ENCODE peak calls at places on chromosomes 3 and 15, in six cellular contexts. O is activated gamma-delta T cell treated with anti-CD3 and anti-CD28 coated beads, Interleukin-2, amount 50 U/mL, for 16 hours; J is substantia nigra; A is NCI-H2029; P is neural crest cell; L is MV-4-11. Y is an unnamed sample.

GRCh38 chr3:10757021-10757820 is 58.8 kb upstream of the SLC6A11 start:
- DNase-seq in J (no peak), P (no peak), A (no peak), L (no peak), O (no peak), Y (peak; percentile 65)

GRCh38 chr15:20348291-20348899 is 193.2 kb downstream of the GOLGA6L6 start:
- DNase-seq in O (no peak), L (no peak), J (no peak), P (no peak), A (no peak), Y (peak; percentile 83)

GRCh38 chr3:184582583-184582982 is 21.0 kb downstream of the EPHB3 start:
- DNase-seq in P (no peak), J (peak; percentile 43), A (no peak), L (peak; percentile 48), O (no peak), Y (no peak)

GRCh38 chr15:52797625-52798501 is 7.7 kb upstream of the ONECUT1 start:
- DNase-seq in O (no peak), P (no peak), J (no peak), A (no peak), L (no peak), Y (no peak)

GRCh38 chr3:69200384-69201068 is 78.1 kb upstream of the LMOD3 start:
- DNase-seq in O (no peak), L (no peak), J (no peak), P (no peak), A (peak; percentile 64), Y (peak; percentile 40)

GRCh38 chr3:123559040-123559861 is 25.6 kb downstream of the HACD2 start:
- DNase-seq in O (no peak), P (no peak), L (peak; percentile 24), J (no peak), A (peak; percentile 34), Y (no peak)

GRCh38 chr15:51368307-51368706 is 26.9 kb downstream of the GLDN start:
- DNase-seq in J (no peak), P (no peak), L (no peak), A (no peak), O (no peak), Y (no peak)

GRCh38 chr15:44490628-44491027 is 46.3 kb upstream of the EIF3J start:
- DNase-seq in P (no peak), J (no peak), O (no peak), A (no peak), L (no peak), Y (no peak)

GRCh38 chr15:99087405-99087943 is 17.4 kb upstream of the SYNM start:
- DNase-seq in P (no peak), A (no peak), J (no peak), L (no peak), O (no peak), Y (no peak)

GRCh38 chr3:37864904-37865303 is 3.2 kb downstream of the CTDSPL start:
- DNase-seq in O (no peak), L (peak; percentile 42), A (no peak), P (no peak), J (no peak), Y (no peak)

Y was measured in lower leg skin.